ENCODE peak calls at places on chromosomes 13 and 19, in four cellular contexts. One of them, this sample, is unnamed.

GRCh38 chr13:41428155-41428554 is 29.2 kb upstream of the RGCC start:
- DNase-seq in heart left ventricle: no peak
- DNase-seq in NB4: no peak
- DNase-seq in IMR-90: no peak
- DNase-seq in this sample: peak

GRCh38 chr19:41355035-41355434 is 1.3 kb upstream of the TGFB1 start:
- DNase-seq in NB4: no peak
- DNase-seq in IMR-90: no peak
- DNase-seq in heart left ventricle: no peak
- DNase-seq in this sample: no peak

GRCh38 chr19:6736169-6736916 is 1.0 kb downstream of the GPR108 start:
- DNase-seq in heart left ventricle: peak
- DNase-seq in NB4: peak
- DNase-seq in IMR-90: peak
- DNase-seq in this sample: peak

GRCh38 chr13:56187331-56187730 is 953.4 kb upstream of the PRR20A start:
- DNase-seq in heart left ventricle: no peak
- DNase-seq in IMR-90: no peak
- DNase-seq in NB4: no peak
- DNase-seq in this sample: no peak

GRCh38 chr13:73274147-73274546 is 215.3 kb downstream of the KLF5 start:
- DNase-seq in heart left ventricle: no peak
- DNase-seq in NB4: no peak
- DNase-seq in IMR-90: peak
- DNase-seq in this sample: no peak

GRCh38 chr13:34869737-34870136 is 72.3 kb upstream of the NBEA start:
- DNase-seq in NB4: no peak
- DNase-seq in heart left ventricle: no peak
- DNase-seq in IMR-90: no peak
- DNase-seq in this sample: no peak

GRCh38 chr13:78054152-78054551 is 135.5 kb upstream of the EDNRB start:
- DNase-seq in NB4: no peak
- DNase-seq in IMR-90: no peak
- DNase-seq in heart left ventricle: no peak
- DNase-seq in this sample: no peak

GRCh38 chr13:48404952-48405351 is 8.0 kb downstream of the LPAR6 start:
- DNase-seq in IMR-90: no peak
- DNase-seq in NB4: no peak
- DNase-seq in heart left ventricle: no peak
- DNase-seq in this sample: no peak

GRCh38 chr13:42266464-42266863 is 5.5 kb upstream of the AKAP11 start:
- DNase-seq in IMR-90: peak
- DNase-seq in heart left ventricle: no peak
- DNase-seq in NB4: no peak
- DNase-seq in this sample: no peak

GRCh38 chr19:51368366-51369282 is at the start of gene CLDND2:
- DNase-seq in heart left ventricle: no peak
- DNase-seq in NB4: peak
- DNase-seq in IMR-90: no peak
- DNase-seq in this sample: no peak

GRCh38 chr13:45859682-45860081 is 8.1 kb upstream of the SIAH3 start:
- DNase-seq in heart left ventricle: no peak
- DNase-seq in IMR-90: no peak
- DNase-seq in NB4: no peak
- DNase-seq in this sample: no peak

GRCh38 chr13:98285852-98286594 is 109.0 kb upstream of the RNF113B start:
- DNase-seq in IMR-90: no peak
- DNase-seq in NB4: no peak
- DNase-seq in heart left ventricle: no peak
- DNase-seq in this sample: no peak

GRCh38 chr13:33363328-33363727 is 77.8 kb upstream of the STARD13 start:
- DNase-seq in NB4: peak
- DNase-seq in heart left ventricle: no peak
- DNase-seq in IMR-90: no peak
- DNase-seq in this sample: no peak

GRCh38 chr13:92716749-92717148 is 509.9 kb upstream of the GPC6 start:
- DNase-seq in heart left ventricle: no peak
- DNase-seq in NB4: no peak
- DNase-seq in IMR-90: peak
- DNase-seq in this sample: no peak

GRCh38 chr19:42433503-42434260 is 6.5 kb upstream of the LIPE start:
- DNase-seq in NB4: peak
- DNase-seq in heart left ventricle: peak
- DNase-seq in IMR-90: peak
- DNase-seq in this sample: peak

GRCh38 chr13:81929988-81930387 is 1589.1 kb upstream of the SPRY2 start:
- DNase-seq in IMR-90: no peak
- DNase-seq in heart left ventricle: no peak
- DNase-seq in NB4: peak
- DNase-seq in this sample: no peak

GRCh38 chr13:109271991-109272454 is 514.4 kb downstream of the IRS2 start:
- DNase-seq in NB4: no peak
- DNase-seq in IMR-90: no peak
- DNase-seq in heart left ventricle: no peak
- DNase-seq in this sample: no peak

GRCh38 chr13:50389726-50390125 is 374.5 kb downstream of the KCNRG start:
- DNase-seq in heart left ventricle: no peak
- DNase-seq in NB4: no peak
- DNase-seq in IMR-90: no peak
- DNase-seq in this sample: no peak

GRCh38 chr13:66513728-66514127 is 716.4 kb downstream of the PCDH9 start:
- DNase-seq in IMR-90: peak
- DNase-seq in heart left ventricle: no peak
- DNase-seq in NB4: no peak
- DNase-seq in this sample: no peak

GRCh38 chr13:83666126-83666525 is 216.1 kb downstream of the SLITRK1 start:
- DNase-seq in NB4: no peak
- DNase-seq in heart left ventricle: no peak
- DNase-seq in IMR-90: peak
- DNase-seq in this sample: no peak

GRCh38 chr13:20127563-20128458 is 33.0 kb downstream of the GJA3 start:
- DNase-seq in heart left ventricle: peak
- DNase-seq in NB4: peak
- DNase-seq in IMR-90: peak
- DNase-seq in this sample: peak

GRCh38 chr13:112175162-112176075 is 108.5 kb downstream of the SOX1 start:
- DNase-seq in IMR-90: no peak
- DNase-seq in NB4: no peak
- DNase-seq in heart left ventricle: no peak
- DNase-seq in this sample: no peak

GRCh38 chr13:110680852-110681251 is 25.1 kb downstream of the CARS2 start:
- DNase-seq in heart left ventricle: no peak
- DNase-seq in IMR-90: no peak
- DNase-seq in NB4: peak
- DNase-seq in this sample: peak

GRCh38 chr13:21812192-21812626 is 141.3 kb downstream of the FGF9 start:
- DNase-seq in heart left ventricle: no peak
- DNase-seq in NB4: no peak
- DNase-seq in IMR-90: no peak
- DNase-seq in this sample: no peak

GRCh38 chr13:64186503-64186902 is 2770.9 kb upstream of the PCDH20 start:
- DNase-seq in NB4: no peak
- DNase-seq in heart left ventricle: no peak
- DNase-seq in IMR-90: peak
- DNase-seq in this sample: no peak

GRCh38 chr13:111423168-111423785 is 102.8 kb downstream of the TEX29 start:
- DNase-seq in heart left ventricle: no peak
- DNase-seq in NB4: peak
- DNase-seq in IMR-90: no peak
- DNase-seq in this sample: no peak

GRCh38 chr13:83449666-83450395 is 432.4 kb downstream of the SLITRK1 start:
- DNase-seq in NB4: no peak
- DNase-seq in heart left ventricle: no peak
- DNase-seq in IMR-90: peak
- DNase-seq in this sample: no peak

GRCh38 chr13:75165543-75166230 is 316.3 kb downstream of the TBC1D4 start:
- DNase-seq in IMR-90: no peak
- DNase-seq in heart left ventricle: no peak
- DNase-seq in NB4: no peak
- DNase-seq in this sample: no peak

GRCh38 chr19:35041548-35042055 is at the start of gene HPN:
- DNase-seq in heart left ventricle: no peak
- DNase-seq in IMR-90: no peak
- DNase-seq in NB4: no peak
- DNase-seq in this sample: no peak

GRCh38 chr19:23762884-23763711 is 4.4 kb upstream of the ZNF681 start:
- DNase-seq in NB4: peak
- DNase-seq in IMR-90: peak
- DNase-seq in heart left ventricle: peak
- DNase-seq in this sample: peak

GRCh38 chr13:24865158-24865557 is 101.2 kb downstream of the RNF17 start:
- DNase-seq in IMR-90: peak
- DNase-seq in NB4: peak
- DNase-seq in heart left ventricle: no peak
- DNase-seq in this sample: no peak

GRCh38 chr13:113857531-113858195 is 6.2 kb downstream of the GAS6 start:
- DNase-seq in NB4: no peak
- DNase-seq in heart left ventricle: no peak
- DNase-seq in IMR-90: no peak
- DNase-seq in this sample: no peak

DNA sequence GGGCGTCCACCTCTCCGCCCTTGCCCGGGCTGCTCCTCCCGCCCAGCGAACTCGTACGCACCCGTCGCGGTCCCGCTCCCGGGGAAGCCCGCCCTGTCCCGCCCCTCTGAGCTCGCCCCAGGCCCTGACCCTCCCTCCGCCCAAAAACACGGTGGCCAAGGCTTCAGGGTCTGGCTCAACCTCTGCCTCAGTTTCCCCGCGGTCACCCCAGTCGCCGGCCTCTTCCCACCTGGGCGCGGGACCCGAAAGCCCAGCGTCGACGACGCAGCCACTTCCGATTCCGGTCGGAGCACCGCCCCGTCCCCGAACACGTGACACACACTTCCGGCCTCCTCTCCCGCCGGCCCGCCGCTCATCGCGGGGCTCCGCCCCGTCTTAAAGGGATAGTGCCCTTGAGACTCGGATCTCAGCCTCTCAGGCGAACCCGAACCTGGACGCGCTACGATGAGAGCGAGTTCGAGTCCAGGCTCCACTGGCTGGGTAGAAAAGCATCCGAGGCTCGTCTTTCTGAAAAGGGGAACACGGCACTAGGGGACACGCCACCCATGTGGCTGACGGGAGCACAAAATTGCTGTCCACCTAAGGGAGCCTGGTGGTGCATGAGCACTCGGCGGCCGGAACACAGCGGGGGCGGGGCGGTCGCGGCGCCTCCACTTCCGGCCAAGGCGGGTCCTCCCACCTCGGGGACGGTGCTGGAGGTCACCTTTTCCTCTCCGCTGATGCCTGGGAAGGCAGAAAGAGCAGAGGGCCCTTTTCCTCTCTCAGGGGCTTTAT is at the start of gene C19orf25:
- DNase-seq in IMR-90: peak
- DNase-seq in NB4: peak
- DNase-seq in heart left ventricle: peak
- DNase-seq in this sample: peak
- TF ChIP-seq POLR2A in IMR-90: peak
- TF ChIP-seq POLR2A in NB4: peak
- TF ChIP-seq POLR2A in heart left ventricle: no peak
- TF ChIP-seq POLR2A in this sample: peak

GRCh38 chr19:11293468-11294389 is 2.2 kb upstream of the TSPAN16 start:
- DNase-seq in NB4: peak
- DNase-seq in IMR-90: peak
- DNase-seq in heart left ventricle: peak
- DNase-seq in this sample: peak
- TF ChIP-seq POLR2A in NB4: no peak
- TF ChIP-seq POLR2A in IMR-90: no peak
- TF ChIP-seq POLR2A in heart left ventricle: no peak
- TF ChIP-seq POLR2A in this sample: no peak

DNA sequence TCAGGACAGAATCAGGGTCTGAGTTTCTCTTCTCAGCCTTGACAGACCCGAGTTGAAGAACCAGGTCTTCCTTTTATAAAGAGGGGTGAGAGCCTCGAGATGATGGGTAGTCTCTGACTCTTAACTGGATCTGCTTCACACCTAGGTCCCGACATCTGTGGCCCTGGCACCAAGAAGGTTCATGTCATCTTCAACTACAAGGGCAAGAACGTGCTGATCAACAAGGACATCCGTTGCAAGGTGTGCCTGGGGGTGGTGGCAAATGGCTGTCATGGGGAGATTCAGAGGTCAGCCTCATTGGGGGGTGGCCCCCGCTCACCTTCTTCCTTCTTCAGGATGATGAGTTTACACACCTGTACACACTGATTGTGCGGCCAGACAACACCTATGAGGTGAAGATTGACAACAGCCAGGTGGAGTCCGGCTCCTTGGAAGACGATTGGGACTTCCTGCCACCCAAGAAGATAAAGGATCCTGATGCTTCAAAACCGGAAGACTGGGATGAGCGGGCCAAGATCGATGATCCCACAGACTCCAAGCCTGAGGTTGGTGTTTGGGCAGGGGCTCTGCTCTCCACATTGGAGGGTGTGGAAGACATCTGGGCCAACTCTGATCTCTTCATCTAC is 1.6 kb downstream of the CALR start:
- DNase-seq in NB4: peak
- DNase-seq in heart left ventricle: no peak
- DNase-seq in IMR-90: no peak
- DNase-seq in this sample: no peak
- TF ChIP-seq POLR2A in NB4: no peak
- TF ChIP-seq POLR2A in heart left ventricle: no peak
- TF ChIP-seq POLR2A in IMR-90: no peak
- TF ChIP-seq POLR2A in this sample: no peak

GRCh38 chr19:19064098-19064722 is 416 bp downstream of the SLC25A42 start:
- DNase-seq in IMR-90: no peak
- DNase-seq in heart left ventricle: no peak
- DNase-seq in NB4: no peak
- DNase-seq in this sample: no peak
- TF ChIP-seq POLR2A in IMR-90: no peak
- TF ChIP-seq POLR2A in heart left ventricle: no peak
- TF ChIP-seq POLR2A in NB4: no peak
- TF ChIP-seq POLR2A in this sample: no peak

GRCh38 chr19:291561-292280 is 518 bp upstream of the PLPP2 start:
- DNase-seq in heart left ventricle: no peak
- DNase-seq in NB4: no peak
- DNase-seq in IMR-90: no peak
- DNase-seq in this sample: no peak
- TF ChIP-seq POLR2A in heart left ventricle: no peak
- TF ChIP-seq POLR2A in NB4: no peak
- TF ChIP-seq POLR2A in IMR-90: no peak
- TF ChIP-seq POLR2A in this sample: no peak

GRCh38 chr13:28714651-28715050 is 4.1 kb downstream of the SLC46A3 start:
- DNase-seq in IMR-90: no peak
- DNase-seq in NB4: no peak
- DNase-seq in heart left ventricle: no peak
- DNase-seq in this sample: no peak
- TF ChIP-seq POLR2A in IMR-90: no peak
- TF ChIP-seq POLR2A in NB4: no peak
- TF ChIP-seq POLR2A in heart left ventricle: no peak
- TF ChIP-seq POLR2A in this sample: no peak

GRCh38 chr19:49091391-49092038 is 6.3 kb downstream of the SNRNP70 start:
- DNase-seq in heart left ventricle: no peak
- DNase-seq in IMR-90: no peak
- DNase-seq in NB4: no peak
- DNase-seq in this sample: no peak
- TF ChIP-seq POLR2A in heart left ventricle: no peak
- TF ChIP-seq POLR2A in IMR-90: no peak
- TF ChIP-seq POLR2A in NB4: no peak
- TF ChIP-seq POLR2A in this sample: no peak